ENCODE peak calls at places on chromosomes 5 and 9, in six cellular contexts. One of them, this sample, is unnamed.

GRCh38 chr5:44935871-44936270 is 127.1 kb downstream of the MRPS30 start:
- DNase-seq in tibial nerve: no peak
- DNase-seq in stomach: no peak
- DNase-seq in IMR-90: no peak
- DNase-seq in heart right ventricle: no peak
- DNase-seq in mammary epithelial cell: no peak
- DNase-seq in this sample: no peak

GRCh38 chr9:110748251-110748893 is 79.8 kb downstream of the MUSK start:
- DNase-seq in stomach: no peak
- DNase-seq in tibial nerve: no peak
- DNase-seq in heart right ventricle: no peak
- DNase-seq in mammary epithelial cell: peak
- DNase-seq in IMR-90: no peak
- DNase-seq in this sample: no peak

GRCh38 chr9:90065001-90065400 is 460.2 kb downstream of the GADD45G start:
- DNase-seq in mammary epithelial cell: no peak
- DNase-seq in stomach: no peak
- DNase-seq in heart right ventricle: no peak
- DNase-seq in IMR-90: no peak
- DNase-seq in tibial nerve: no peak
- DNase-seq in this sample: no peak

GRCh38 chr9:135702002-135702721 is at the start of gene KCNT1:
- DNase-seq in mammary epithelial cell: peak
- DNase-seq in IMR-90: peak
- DNase-seq in heart right ventricle: peak
- DNase-seq in tibial nerve: peak
- DNase-seq in stomach: peak
- DNase-seq in this sample: no peak

GRCh38 chr9:106885451-106885850 is 22.5 kb downstream of the ZNF462 start:
- DNase-seq in tibial nerve: no peak
- DNase-seq in stomach: no peak
- DNase-seq in mammary epithelial cell: peak
- DNase-seq in IMR-90: peak
- DNase-seq in heart right ventricle: no peak
- DNase-seq in this sample: no peak

GRCh38 chr5:176541338-176542134 is 4.3 kb upstream of the RNF44 start:
- DNase-seq in IMR-90: no peak
- DNase-seq in mammary epithelial cell: peak
- DNase-seq in tibial nerve: peak
- DNase-seq in stomach: peak
- DNase-seq in heart right ventricle: no peak
- DNase-seq in this sample: no peak

GRCh38 chr5:76787237-76787636 is 31.6 kb upstream of the F2RL1 start:
- DNase-seq in mammary epithelial cell: peak
- DNase-seq in tibial nerve: peak
- DNase-seq in stomach: peak
- DNase-seq in heart right ventricle: peak
- DNase-seq in IMR-90: peak
- DNase-seq in this sample: no peak

GRCh38 chr9:137836831-137837241 is 40.7 kb upstream of the CACNA1B start:
- DNase-seq in stomach: no peak
- DNase-seq in IMR-90: no peak
- DNase-seq in tibial nerve: no peak
- DNase-seq in heart right ventricle: no peak
- DNase-seq in mammary epithelial cell: no peak
- DNase-seq in this sample: no peak

GRCh38 chr5:141491323-141492167 is 2.7 kb downstream of the PCDHGC5 start:
- DNase-seq in stomach: no peak
- DNase-seq in heart right ventricle: no peak
- DNase-seq in IMR-90: no peak
- DNase-seq in tibial nerve: no peak
- DNase-seq in mammary epithelial cell: no peak
- DNase-seq in this sample: no peak

GRCh38 chr5:141490271-141490670 is 1.4 kb downstream of the PCDHGC5 start:
- DNase-seq in heart right ventricle: no peak
- DNase-seq in stomach: no peak
- DNase-seq in IMR-90: no peak
- DNase-seq in mammary epithelial cell: no peak
- DNase-seq in tibial nerve: no peak
- DNase-seq in this sample: no peak

GRCh38 chr5:141493500-141494422 is 4.9 kb downstream of the PCDHGC5 start:
- DNase-seq in mammary epithelial cell: peak
- DNase-seq in heart right ventricle: no peak
- DNase-seq in stomach: no peak
- DNase-seq in tibial nerve: no peak
- DNase-seq in IMR-90: peak
- DNase-seq in this sample: no peak

GRCh38 chr5:141490771-141491170 is 1.9 kb downstream of the PCDHGC5 start:
- DNase-seq in tibial nerve: no peak
- DNase-seq in stomach: no peak
- DNase-seq in IMR-90: no peak
- DNase-seq in mammary epithelial cell: no peak
- DNase-seq in heart right ventricle: no peak
- DNase-seq in this sample: no peak

GRCh38 chr5:141492168-141492885 is 3.4 kb downstream of the PCDHGC5 start:
- DNase-seq in mammary epithelial cell: no peak
- DNase-seq in tibial nerve: no peak
- DNase-seq in IMR-90: no peak
- DNase-seq in stomach: no peak
- DNase-seq in heart right ventricle: no peak
- DNase-seq in this sample: no peak
- H3K4me3 ChIP-seq in mammary epithelial cell: no peak
- H3K4me3 ChIP-seq in tibial nerve: no peak
- H3K4me3 ChIP-seq in IMR-90: no peak
- H3K4me3 ChIP-seq in stomach: peak
- H3K4me3 ChIP-seq in heart right ventricle: peak
- H3K4me3 ChIP-seq in this sample: no peak

GRCh38 chr5:148163345-148163744 is 5.0 kb upstream of the SPINK14 start:
- DNase-seq in IMR-90: no peak
- DNase-seq in stomach: no peak
- DNase-seq in heart right ventricle: no peak
- DNase-seq in mammary epithelial cell: no peak
- DNase-seq in tibial nerve: no peak
- DNase-seq in this sample: no peak
- TF ChIP-seq CTCF in IMR-90: no peak
- TF ChIP-seq CTCF in stomach: no peak
- TF ChIP-seq CTCF in heart right ventricle: no peak
- TF ChIP-seq CTCF in mammary epithelial cell: no peak
- TF ChIP-seq CTCF in tibial nerve: no peak
- TF ChIP-seq CTCF in this sample: no peak

GRCh38 chr9:93261735-93262523 is 78.0 kb downstream of the WNK2 start:
- DNase-seq in IMR-90: no peak
- DNase-seq in tibial nerve: no peak
- DNase-seq in heart right ventricle: no peak
- DNase-seq in mammary epithelial cell: no peak
- DNase-seq in stomach: peak
- DNase-seq in this sample: no peak
- H3K4me3 ChIP-seq in IMR-90: no peak
- H3K4me3 ChIP-seq in tibial nerve: no peak
- H3K4me3 ChIP-seq in heart right ventricle: no peak
- H3K4me3 ChIP-seq in mammary epithelial cell: no peak
- H3K4me3 ChIP-seq in stomach: no peak
- H3K4me3 ChIP-seq in this sample: no peak

DNA sequence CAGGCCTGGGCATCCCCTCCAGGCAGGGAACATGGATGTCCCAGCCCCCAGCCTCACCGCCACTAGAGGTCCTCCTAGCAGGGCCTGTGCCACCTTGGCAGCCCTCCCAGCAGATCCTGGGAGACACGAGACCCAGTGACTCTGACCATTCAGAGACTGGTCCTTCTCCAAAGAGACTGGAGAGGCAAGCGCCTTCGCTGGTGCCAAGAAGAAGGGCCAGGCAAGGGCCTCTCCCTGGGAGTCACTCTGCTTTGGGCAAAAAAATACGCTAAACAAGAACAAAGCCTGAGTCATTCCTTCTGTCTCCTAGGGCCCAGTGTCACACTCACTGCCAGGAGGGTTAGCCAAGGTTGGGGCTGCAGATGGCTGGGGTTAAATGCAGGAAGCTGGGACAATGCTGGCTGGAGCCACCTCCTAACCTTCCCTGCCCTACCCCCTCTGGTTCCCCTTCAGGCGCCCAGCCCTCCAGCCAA is 35.3 kb upstream of the SMIM23 start:
- DNase-seq in mammary epithelial cell: no peak
- DNase-seq in stomach: no peak
- DNase-seq in IMR-90: peak
- DNase-seq in tibial nerve: peak
- DNase-seq in heart right ventricle: peak
- DNase-seq in this sample: no peak
- TF ChIP-seq CTCF in mammary epithelial cell: peak
- TF ChIP-seq CTCF in stomach: no peak
- TF ChIP-seq CTCF in IMR-90: no peak
- TF ChIP-seq CTCF in tibial nerve: no peak
- TF ChIP-seq CTCF in heart right ventricle: peak
- TF ChIP-seq CTCF in this sample: no peak

GRCh38 chr5:171869956-171870355 is 84.3 kb downstream of the SMIM23 start:
- DNase-seq in stomach: no peak
- DNase-seq in mammary epithelial cell: no peak
- DNase-seq in heart right ventricle: no peak
- DNase-seq in tibial nerve: no peak
- DNase-seq in IMR-90: no peak
- DNase-seq in this sample: no peak
- H3K4me3 ChIP-seq in stomach: no peak
- H3K4me3 ChIP-seq in mammary epithelial cell: no peak
- H3K4me3 ChIP-seq in heart right ventricle: no peak
- H3K4me3 ChIP-seq in tibial nerve: no peak
- H3K4me3 ChIP-seq in IMR-90: no peak
- H3K4me3 ChIP-seq in this sample: no peak

This sample was measured in AG09309.